ENCODE peak calls at places on chromosomes 11 and 22, in nine cellular contexts. Z, V, T, N, A, D, M, C and U are unnamed samples.

GRCh38 chr11:73950869-73951710 is at the start of gene DNAJB13:
- DNase-seq in Z (peak; percentile 65), V (no peak), T (peak; percentile 58), N (peak; percentile 85), A (peak; percentile 42), D (peak; percentile 41), M (peak; percentile 56), C (peak; percentile 54), U (no peak)

GRCh38 chr11:61041755-61042518 is 60.4 kb upstream of the CD5 start:
- DNase-seq in Z (no peak), V (no peak), T (peak; percentile 32), N (peak; percentile 77), A (no peak), D (no peak), M (peak; percentile 5), C (no peak), U (no peak)

GRCh38 chr22:46149998-46150549 is at the start of gene PPARA:
- DNase-seq in Z (peak; percentile 68), V (no peak), T (peak; percentile 89), N (peak; percentile 82), A (peak; percentile 91), D (peak; percentile 30), M (no peak), C (peak; percentile 88), U (peak; percentile 92)

GRCh38 chr11:23404225-23405160 is 544.2 kb upstream of the CCDC179 start:
- DNase-seq in Z (no peak), V (no peak), T (no peak), N (no peak), A (no peak), D (no peak), M (no peak), C (no peak), U (peak; percentile 13)

GRCh38 chr11:75313457-75314272 is 37.8 kb downstream of the ARRB1 start:
- DNase-seq in Z (peak; percentile 33), V (no peak), T (peak; percentile 80), N (peak; percentile 54), A (no peak), D (peak; percentile 42), M (peak; percentile 76), C (peak; percentile 82), U (no peak)

GRCh38 chr11:27205269-27205668 is 157.7 kb downstream of the CCDC34 start:
- DNase-seq in Z (no peak), V (no peak), T (no peak), N (no peak), A (peak; percentile 62), D (no peak), M (no peak), C (no peak), U (no peak)

GRCh38 chr11:121634889-121635288 is 182.1 kb upstream of the SORL1-AS1 start:
- DNase-seq in Z (peak; percentile 69), V (peak; percentile 80), T (peak; percentile 85), N (no peak), A (no peak), D (peak; percentile 93), M (peak; percentile 85), C (no peak), U (no peak)

GRCh38 chr22:22380098-22381030 is 128.2 kb downstream of the ZNF280B start:
- DNase-seq in Z (no peak), V (no peak), T (no peak), N (peak; percentile 53), A (no peak), D (no peak), M (no peak), C (no peak), U (peak; percentile 46)

GRCh38 chr22:25362215-25362882 is 142.9 kb downstream of the CRYBB2 start:
- DNase-seq in Z (peak; percentile 38), V (no peak), T (peak; percentile 54), N (peak; percentile 82), A (peak; percentile 45), D (no peak), M (peak; percentile 52), C (peak; percentile 59), U (peak; percentile 67)

GRCh38 chr11:26820739-26821138 is 98.9 kb upstream of the SLC5A12 start:
- DNase-seq in Z (peak; percentile 65), V (peak; percentile 81), T (peak; percentile 92), N (no peak), A (no peak), D (peak; percentile 91), M (no peak), C (no peak), U (no peak)

GRCh38 chr11:78417888-78418583 is 416 bp upstream of the GAB2 start:
- DNase-seq in Z (peak; percentile 77), V (no peak), T (peak; percentile 87), N (peak; percentile 94), A (peak; percentile 67), D (peak; percentile 44), M (peak; percentile 56), C (peak; percentile 77), U (peak; percentile 85)

GRCh38 chr22:48185656-48186055 is 1423.2 kb downstream of the TBC1D22A start:
- DNase-seq in Z (no peak), V (no peak), T (no peak), N (no peak), A (no peak), D (no peak), M (no peak), C (no peak), U (no peak)

GRCh38 chr11:127056338-127056971 is 55.9 kb upstream of the KIRREL3 start:
- DNase-seq in Z (no peak), V (no peak), T (no peak), N (no peak), A (no peak), D (no peak), M (no peak), C (no peak), U (no peak)

GRCh38 chr22:30334601-30335000 is 7.9 kb upstream of the TBC1D10A start:
- DNase-seq in Z (no peak), V (no peak), T (no peak), N (no peak), A (no peak), D (no peak), M (no peak), C (no peak), U (no peak)
- TF ChIP-seq CTCF in Z (no peak), V (no peak), T (no peak), N (no peak), A (no peak), D (no peak), M (no peak), C (no peak), U (no peak)

GRCh38 chr11:114986365-114986764 is 308.0 kb downstream of the NXPE2 start:
- DNase-seq in Z (no peak), V (no peak), T (no peak), N (no peak), A (no peak), D (no peak), M (no peak), C (no peak), U (no peak)
- TF ChIP-seq CTCF in Z (no peak), V (no peak), T (no peak), N (no peak), A (no peak), D (no peak), M (no peak), C (no peak), U (no peak)

GRCh38 chr11:91261513-91261912 is 963.1 kb upstream of the FAT3 start:
- DNase-seq in Z (no peak), V (no peak), T (no peak), N (peak; percentile 51), A (no peak), D (no peak), M (no peak), C (no peak), U (no peak)
- TF ChIP-seq CTCF in Z (no peak), V (no peak), T (no peak), N (peak; percentile 63), A (no peak), D (no peak), M (peak; percentile 34), C (no peak), U (no peak)

GRCh38 chr11:132559371-132560036 is 972.8 kb downstream of the OPCML start:
- DNase-seq in Z (no peak), V (no peak), T (no peak), N (peak; percentile 41), A (no peak), D (no peak), M (no peak), C (no peak), U (no peak)
- TF ChIP-seq CTCF in Z (no peak), V (no peak), T (peak; percentile 21), N (peak; percentile 27), A (no peak), D (no peak), M (peak; percentile 43), C (no peak), U (no peak)

DNA sequence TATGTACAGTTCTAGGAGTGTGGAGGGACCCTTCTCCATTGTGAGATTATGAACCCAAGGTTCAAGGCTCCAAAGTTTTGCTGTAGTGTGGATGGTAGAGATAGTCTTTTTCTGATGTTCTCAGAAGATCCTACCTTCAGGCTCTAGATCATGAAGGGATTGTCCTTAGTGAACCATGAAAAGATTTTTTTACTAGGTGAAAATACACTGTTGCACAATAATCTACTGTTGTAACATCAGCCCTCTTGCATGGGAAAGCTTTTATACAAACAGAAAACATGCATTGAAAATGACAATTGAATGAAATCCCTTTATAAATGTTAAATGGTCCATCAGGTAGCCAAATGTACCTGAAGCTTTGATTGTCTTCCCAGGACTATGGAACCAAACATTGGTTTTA is 177.8 kb downstream of the FAM76B start:
- DNase-seq in Z (peak; percentile 11), V (no peak), T (no peak), N (no peak), A (no peak), D (no peak), M (no peak), C (no peak), U (no peak)
- TF ChIP-seq CTCF in Z (no peak), V (no peak), T (no peak), N (no peak), A (no peak), D (no peak), M (no peak), C (no peak), U (no peak)